ENCODE peak calls at places on chromosome 11, in nine cellular contexts. One of them, this sample, is unnamed.

GRCh38 chr11:86800076-86800955 is at the start of gene PRSS23:
- DNase-seq in cardiac fibroblast: peak
- DNase-seq in fibroblast of pulmonary artery: peak
- DNase-seq in fibroblast of the aortic adventitia: peak
- DNase-seq in cardiac muscle cell: peak
- DNase-seq in colonic mucosa: peak
- DNase-seq in GM12865: no peak
- DNase-seq in HL-60: no peak
- DNase-seq in mucosa of descending colon: peak
- DNase-seq in this sample: peak

GRCh38 chr11:860238-861104 is 17.8 kb downstream of the TSPAN4 start:
- DNase-seq in cardiac fibroblast: no peak
- DNase-seq in fibroblast of the aortic adventitia: no peak
- DNase-seq in mucosa of descending colon: no peak
- DNase-seq in GM12865: no peak
- DNase-seq in colonic mucosa: no peak
- DNase-seq in HL-60: no peak
- DNase-seq in cardiac muscle cell: no peak
- DNase-seq in fibroblast of pulmonary artery: no peak
- DNase-seq in this sample: no peak

GRCh38 chr11:2898366-2899079 is 12.9 kb upstream of the CDKN1C start:
- DNase-seq in HL-60: peak
- DNase-seq in GM12865: peak
- DNase-seq in cardiac muscle cell: peak
- DNase-seq in fibroblast of the aortic adventitia: peak
- DNase-seq in colonic mucosa: peak
- DNase-seq in fibroblast of pulmonary artery: peak
- DNase-seq in cardiac fibroblast: peak
- DNase-seq in mucosa of descending colon: peak
- DNase-seq in this sample: peak

GRCh38 chr11:68302256-68303054 is 9.9 kb upstream of the LRP5 start:
- DNase-seq in cardiac muscle cell: peak
- DNase-seq in HL-60: no peak
- DNase-seq in fibroblast of the aortic adventitia: peak
- DNase-seq in mucosa of descending colon: peak
- DNase-seq in cardiac fibroblast: peak
- DNase-seq in colonic mucosa: peak
- DNase-seq in GM12865: no peak
- DNase-seq in fibroblast of pulmonary artery: no peak
- DNase-seq in this sample: no peak

GRCh38 chr11:3147257-3147619 is 17.9 kb downstream of the OSBPL5 start:
- DNase-seq in fibroblast of the aortic adventitia: no peak
- DNase-seq in cardiac muscle cell: no peak
- DNase-seq in GM12865: no peak
- DNase-seq in colonic mucosa: no peak
- DNase-seq in mucosa of descending colon: no peak
- DNase-seq in HL-60: no peak
- DNase-seq in cardiac fibroblast: peak
- DNase-seq in fibroblast of pulmonary artery: no peak
- DNase-seq in this sample: no peak

GRCh38 chr11:6799402-6799801 is at the start of gene OR6A2:
- DNase-seq in fibroblast of the aortic adventitia: no peak
- DNase-seq in HL-60: no peak
- DNase-seq in colonic mucosa: no peak
- DNase-seq in cardiac muscle cell: no peak
- DNase-seq in cardiac fibroblast: peak
- DNase-seq in GM12865: no peak
- DNase-seq in fibroblast of pulmonary artery: no peak
- DNase-seq in mucosa of descending colon: no peak
- DNase-seq in this sample: no peak

GRCh38 chr11:124656759-124657627 is 16.5 kb downstream of the SIAE start:
- DNase-seq in cardiac fibroblast: no peak
- DNase-seq in HL-60: no peak
- DNase-seq in mucosa of descending colon: no peak
- DNase-seq in GM12865: no peak
- DNase-seq in fibroblast of the aortic adventitia: no peak
- DNase-seq in cardiac muscle cell: peak
- DNase-seq in fibroblast of pulmonary artery: peak
- DNase-seq in colonic mucosa: no peak
- DNase-seq in this sample: no peak

GRCh38 chr11:126465573-126466287 is 110.2 kb downstream of the ST3GAL4 start:
- DNase-seq in fibroblast of pulmonary artery: no peak
- DNase-seq in HL-60: no peak
- DNase-seq in cardiac muscle cell: no peak
- DNase-seq in colonic mucosa: no peak
- DNase-seq in fibroblast of the aortic adventitia: no peak
- DNase-seq in mucosa of descending colon: peak
- DNase-seq in GM12865: peak
- DNase-seq in cardiac fibroblast: no peak
- DNase-seq in this sample: no peak

GRCh38 chr11:59152312-59152967 is 9.8 kb downstream of the FAM111A start:
- DNase-seq in cardiac fibroblast: no peak
- DNase-seq in cardiac muscle cell: no peak
- DNase-seq in fibroblast of pulmonary artery: no peak
- DNase-seq in fibroblast of the aortic adventitia: no peak
- DNase-seq in HL-60: no peak
- DNase-seq in GM12865: peak
- DNase-seq in mucosa of descending colon: no peak
- DNase-seq in colonic mucosa: no peak
- DNase-seq in this sample: peak

GRCh38 chr11:130068986-130069683 is 559 bp upstream of the APLP2 start:
- DNase-seq in mucosa of descending colon: no peak
- DNase-seq in cardiac muscle cell: peak
- DNase-seq in colonic mucosa: no peak
- DNase-seq in fibroblast of the aortic adventitia: peak
- DNase-seq in fibroblast of pulmonary artery: peak
- DNase-seq in cardiac fibroblast: peak
- DNase-seq in HL-60: no peak
- DNase-seq in GM12865: no peak
- DNase-seq in this sample: no peak

GRCh38 chr11:1049071-1049405 is 12.5 kb upstream of the MUC6 start:
- DNase-seq in HL-60: no peak
- DNase-seq in GM12865: no peak
- DNase-seq in fibroblast of the aortic adventitia: no peak
- DNase-seq in cardiac fibroblast: no peak
- DNase-seq in cardiac muscle cell: no peak
- DNase-seq in colonic mucosa: no peak
- DNase-seq in mucosa of descending colon: peak
- DNase-seq in fibroblast of pulmonary artery: no peak
- DNase-seq in this sample: no peak

GRCh38 chr11:446886-447285 is 3.2 kb upstream of the PTDSS2 start:
- DNase-seq in colonic mucosa: peak
- DNase-seq in fibroblast of pulmonary artery: no peak
- DNase-seq in HL-60: no peak
- DNase-seq in GM12865: no peak
- DNase-seq in mucosa of descending colon: peak
- DNase-seq in cardiac fibroblast: no peak
- DNase-seq in cardiac muscle cell: no peak
- DNase-seq in fibroblast of the aortic adventitia: no peak
- DNase-seq in this sample: no peak

GRCh38 chr11:130675456-130675855 is 227.0 kb downstream of the ADAMTS15 start:
- DNase-seq in cardiac muscle cell: peak
- DNase-seq in HL-60: no peak
- DNase-seq in GM12865: no peak
- DNase-seq in colonic mucosa: no peak
- DNase-seq in fibroblast of the aortic adventitia: peak
- DNase-seq in fibroblast of pulmonary artery: peak
- DNase-seq in mucosa of descending colon: no peak
- DNase-seq in cardiac fibroblast: peak
- DNase-seq in this sample: no peak

GRCh38 chr11:64036081-64037026 is 623 bp downstream of the FLRT1 start:
- DNase-seq in GM12865: no peak
- DNase-seq in mucosa of descending colon: no peak
- DNase-seq in HL-60: no peak
- DNase-seq in fibroblast of pulmonary artery: peak
- DNase-seq in cardiac muscle cell: peak
- DNase-seq in colonic mucosa: no peak
- DNase-seq in fibroblast of the aortic adventitia: peak
- DNase-seq in cardiac fibroblast: peak
- DNase-seq in this sample: no peak

GRCh38 chr11:11148104-11148509 is 204.9 kb downstream of the CSNK2A3 start:
- DNase-seq in cardiac muscle cell: peak
- DNase-seq in mucosa of descending colon: no peak
- DNase-seq in GM12865: peak
- DNase-seq in fibroblast of the aortic adventitia: peak
- DNase-seq in HL-60: no peak
- DNase-seq in colonic mucosa: no peak
- DNase-seq in cardiac fibroblast: peak
- DNase-seq in fibroblast of pulmonary artery: peak
- DNase-seq in this sample: no peak

GRCh38 chr11:31355817-31356216 is 13.7 kb downstream of the DCDC1 start:
- DNase-seq in fibroblast of pulmonary artery: no peak
- DNase-seq in cardiac fibroblast: peak
- DNase-seq in HL-60: no peak
- DNase-seq in cardiac muscle cell: no peak
- DNase-seq in GM12865: no peak
- DNase-seq in fibroblast of the aortic adventitia: no peak
- DNase-seq in colonic mucosa: no peak
- DNase-seq in mucosa of descending colon: no peak
- DNase-seq in this sample: no peak

GRCh38 chr11:128776434-128777284 is 82.8 kb downstream of the FLI1 start:
- DNase-seq in fibroblast of the aortic adventitia: peak
- DNase-seq in cardiac muscle cell: peak
- DNase-seq in mucosa of descending colon: no peak
- DNase-seq in colonic mucosa: no peak
- DNase-seq in cardiac fibroblast: peak
- DNase-seq in fibroblast of pulmonary artery: peak
- DNase-seq in GM12865: peak
- DNase-seq in HL-60: no peak
- DNase-seq in this sample: peak

GRCh38 chr11:111918390-111919256 is at the start of gene C11orf52:
- DNase-seq in cardiac muscle cell: peak
- DNase-seq in fibroblast of the aortic adventitia: no peak
- DNase-seq in HL-60: no peak
- DNase-seq in cardiac fibroblast: peak
- DNase-seq in colonic mucosa: peak
- DNase-seq in GM12865: no peak
- DNase-seq in mucosa of descending colon: peak
- DNase-seq in fibroblast of pulmonary artery: peak
- DNase-seq in this sample: no peak

GRCh38 chr11:46075928-46076327 is 45.3 kb downstream of the PHF21A start:
- DNase-seq in fibroblast of pulmonary artery: no peak
- DNase-seq in GM12865: no peak
- DNase-seq in colonic mucosa: no peak
- DNase-seq in HL-60: no peak
- DNase-seq in fibroblast of the aortic adventitia: no peak
- DNase-seq in cardiac muscle cell: no peak
- DNase-seq in cardiac fibroblast: no peak
- DNase-seq in mucosa of descending colon: no peak
- DNase-seq in this sample: no peak
- TF ChIP-seq CTCF in fibroblast of pulmonary artery: peak
- TF ChIP-seq CTCF in GM12865: no peak
- TF ChIP-seq CTCF in colonic mucosa: no peak
- TF ChIP-seq CTCF in HL-60: no peak
- TF ChIP-seq CTCF in fibroblast of the aortic adventitia: peak
- TF ChIP-seq CTCF in cardiac muscle cell: peak
- TF ChIP-seq CTCF in cardiac fibroblast: peak
- TF ChIP-seq CTCF in mucosa of descending colon: no peak
- TF ChIP-seq CTCF in this sample: no peak

GRCh38 chr11:65379698-65380459 is 2.6 kb downstream of the SLC25A45 start:
- DNase-seq in cardiac muscle cell: no peak
- DNase-seq in cardiac fibroblast: no peak
- DNase-seq in fibroblast of pulmonary artery: no peak
- DNase-seq in HL-60: no peak
- DNase-seq in mucosa of descending colon: no peak
- DNase-seq in colonic mucosa: no peak
- DNase-seq in GM12865: no peak
- DNase-seq in fibroblast of the aortic adventitia: no peak
- DNase-seq in this sample: no peak

GRCh38 chr11:65377036-65377435 is 5.4 kb downstream of the SLC25A45 start:
- DNase-seq in mucosa of descending colon: no peak
- DNase-seq in HL-60: no peak
- DNase-seq in colonic mucosa: no peak
- DNase-seq in fibroblast of pulmonary artery: no peak
- DNase-seq in GM12865: no peak
- DNase-seq in cardiac muscle cell: no peak
- DNase-seq in fibroblast of the aortic adventitia: no peak
- DNase-seq in cardiac fibroblast: no peak
- DNase-seq in this sample: no peak

GRCh38 chr11:65378928-65379638 is 3.4 kb downstream of the SLC25A45 start:
- DNase-seq in cardiac fibroblast: no peak
- DNase-seq in HL-60: no peak
- DNase-seq in fibroblast of the aortic adventitia: no peak
- DNase-seq in cardiac muscle cell: no peak
- DNase-seq in fibroblast of pulmonary artery: no peak
- DNase-seq in GM12865: no peak
- DNase-seq in mucosa of descending colon: no peak
- DNase-seq in colonic mucosa: no peak
- DNase-seq in this sample: no peak

GRCh38 chr11:65377777-65378176 is 4.7 kb downstream of the SLC25A45 start:
- DNase-seq in cardiac muscle cell: no peak
- DNase-seq in fibroblast of pulmonary artery: no peak
- DNase-seq in HL-60: no peak
- DNase-seq in GM12865: no peak
- DNase-seq in fibroblast of the aortic adventitia: no peak
- DNase-seq in mucosa of descending colon: no peak
- DNase-seq in colonic mucosa: no peak
- DNase-seq in cardiac fibroblast: no peak
- DNase-seq in this sample: no peak

GRCh38 chr11:65378208-65378927 is 4.1 kb downstream of the SLC25A45 start:
- DNase-seq in GM12865: no peak
- DNase-seq in cardiac fibroblast: no peak
- DNase-seq in cardiac muscle cell: no peak
- DNase-seq in fibroblast of the aortic adventitia: no peak
- DNase-seq in colonic mucosa: no peak
- DNase-seq in HL-60: no peak
- DNase-seq in mucosa of descending colon: no peak
- DNase-seq in fibroblast of pulmonary artery: no peak
- DNase-seq in this sample: no peak
- TF ChIP-seq CTCF in GM12865: no peak
- TF ChIP-seq CTCF in cardiac fibroblast: no peak
- TF ChIP-seq CTCF in cardiac muscle cell: no peak
- TF ChIP-seq CTCF in fibroblast of the aortic adventitia: no peak
- TF ChIP-seq CTCF in colonic mucosa: no peak
- TF ChIP-seq CTCF in HL-60: no peak
- TF ChIP-seq CTCF in mucosa of descending colon: no peak
- TF ChIP-seq CTCF in fibroblast of pulmonary artery: no peak
- TF ChIP-seq CTCF in this sample: peak

GRCh38 chr11:33065445-33066178 is 26.2 kb downstream of the TCP11L1 start:
- DNase-seq in HL-60: peak
- DNase-seq in fibroblast of the aortic adventitia: peak
- DNase-seq in fibroblast of pulmonary artery: peak
- DNase-seq in cardiac muscle cell: peak
- DNase-seq in mucosa of descending colon: peak
- DNase-seq in GM12865: peak
- DNase-seq in cardiac fibroblast: peak
- DNase-seq in colonic mucosa: peak
- DNase-seq in this sample: peak
- TF ChIP-seq CTCF in HL-60: peak
- TF ChIP-seq CTCF in fibroblast of the aortic adventitia: peak
- TF ChIP-seq CTCF in fibroblast of pulmonary artery: peak
- TF ChIP-seq CTCF in cardiac muscle cell: peak
- TF ChIP-seq CTCF in mucosa of descending colon: peak
- TF ChIP-seq CTCF in GM12865: peak
- TF ChIP-seq CTCF in cardiac fibroblast: peak
- TF ChIP-seq CTCF in colonic mucosa: peak
- TF ChIP-seq CTCF in this sample: peak

DNA sequence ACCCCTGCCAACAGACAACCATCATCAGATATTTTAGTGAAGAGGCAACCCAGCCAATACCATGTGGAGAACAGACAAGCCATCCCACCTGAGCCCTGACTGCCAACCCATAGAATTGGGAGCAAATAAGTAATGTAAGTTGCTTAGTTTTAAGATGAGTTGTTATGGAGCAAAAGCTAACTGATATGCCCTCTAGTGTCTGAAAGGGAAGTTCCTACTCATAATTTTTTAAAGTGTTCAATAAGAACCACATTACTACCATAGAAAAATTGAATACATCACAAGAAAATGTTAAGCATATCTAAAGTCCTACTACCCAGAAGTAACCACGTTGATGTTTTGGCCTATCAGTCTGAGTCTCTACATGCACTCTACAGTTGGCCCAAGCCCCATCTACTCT is 50.8 kb upstream of the SLC36A4 start:
- DNase-seq in mucosa of descending colon: no peak
- DNase-seq in cardiac fibroblast: peak
- DNase-seq in HL-60: no peak
- DNase-seq in fibroblast of pulmonary artery: peak
- DNase-seq in colonic mucosa: no peak
- DNase-seq in fibroblast of the aortic adventitia: peak
- DNase-seq in cardiac muscle cell: peak
- DNase-seq in GM12865: peak
- DNase-seq in this sample: no peak
- TF ChIP-seq CTCF in mucosa of descending colon: no peak
- TF ChIP-seq CTCF in cardiac fibroblast: peak
- TF ChIP-seq CTCF in HL-60: peak
- TF ChIP-seq CTCF in fibroblast of pulmonary artery: peak
- TF ChIP-seq CTCF in colonic mucosa: no peak
- TF ChIP-seq CTCF in fibroblast of the aortic adventitia: peak
- TF ChIP-seq CTCF in cardiac muscle cell: peak
- TF ChIP-seq CTCF in GM12865: peak
- TF ChIP-seq CTCF in this sample: peak

This sample was measured in GM13977.